ENCODE peak calls at places on chromosome 17, in ten cellular contexts. D is neural crest cell; H is RWPE1; K is stimulated activated naive B cell treated with anti-CD40 and anti-IgM and Interleukin-4, amounts not matched to agents 10 μg/mL and 1 μg/mL and 100 μg/mL, for 72 hours; V is progenitor cell of endocrine pancreas; N is NCI-H1417 treated with DMSO at 0.1 percent for 48 hours; L is mucosa of gallbladder; Z is GM12892; J is GM03348; Q is HEK293T. S is an unnamed sample.

GRCh38 chr17:72569193-72569946 is 448.6 kb downstream of the SOX9 start:
- DNase-seq in D (no peak), H (no peak), N (no peak), V (no peak), J (no peak), Q (no peak), K (no peak), Z (no peak), L (peak; percentile 23), S (no peak)

GRCh38 chr17:42673885-42674754 is 2.7 kb downstream of the PLEKHH3 start:
- DNase-seq in Q (peak; percentile 45), V (no peak), L (no peak), H (peak; percentile 52), J (peak; percentile 86), N (no peak), K (peak; percentile 44), Z (peak; percentile 83), D (no peak), S (no peak)

GRCh38 chr17:66686601-66687000 is 148.3 kb upstream of the CACNG5 start:
- DNase-seq in L (no peak), Q (no peak), V (no peak), K (no peak), Z (no peak), H (no peak), J (no peak), N (no peak), D (no peak), S (no peak)

GRCh38 chr17:43018932-43019331 is 3.3 kb downstream of the VAT1 start:
- DNase-seq in Q (no peak), N (no peak), Z (no peak), H (no peak), V (no peak), D (no peak), K (no peak), J (no peak), L (no peak), S (no peak)

GRCh38 chr17:64424318-64424717 is 24.6 kb upstream of the MILR1 start:
- DNase-seq in J (no peak), Z (no peak), K (no peak), V (no peak), H (no peak), N (no peak), Q (no peak), D (no peak), L (no peak), S (no peak)

GRCh38 chr17:82871056-82871775 is 31.4 kb upstream of the ZNF750 start:
- DNase-seq in V (no peak), J (no peak), N (no peak), K (peak; percentile 90), D (no peak), Z (peak; percentile 87), H (no peak), Q (no peak), L (no peak), S (no peak)

GRCh38 chr17:18186271-18186982 is 2.8 kb downstream of the ALKBH5 start:
- DNase-seq in J (peak; percentile 57), V (no peak), Q (no peak), Z (no peak), L (no peak), K (no peak), H (no peak), D (no peak), N (no peak), S (no peak)

GRCh38 chr17:2905269-2905668 is 109.0 kb downstream of the RAP1GAP2 start:
- DNase-seq in N (no peak), V (no peak), J (no peak), L (no peak), Z (no peak), K (no peak), Q (no peak), D (no peak), H (no peak), S (no peak)

GRCh38 chr17:45432405-45433113 is at the start of gene ARHGAP27:
- DNase-seq in Z (no peak), L (no peak), J (no peak), N (no peak), D (no peak), H (peak; percentile 28), K (no peak), Q (peak; percentile 4), V (no peak), S (no peak)

GRCh38 chr17:48552453-48553189 is 7.7 kb upstream of the HOXB2 start:
- DNase-seq in H (no peak), N (no peak), J (no peak), D (no peak), Q (no peak), Z (no peak), L (no peak), V (no peak), K (no peak), S (no peak)

GRCh38 chr17:57924677-57925076 is 30.5 kb downstream of the CUEDC1 start:
- DNase-seq in D (no peak), V (no peak), L (no peak), Z (no peak), K (no peak), N (no peak), J (no peak), H (no peak), Q (no peak), S (no peak)

GRCh38 chr17:14092808-14093207 is 23.5 kb downstream of the COX10 start:
- DNase-seq in L (no peak), N (no peak), Z (no peak), H (no peak), K (no peak), Q (no peak), D (no peak), V (no peak), J (no peak), S (no peak)

GRCh38 chr17:39757931-39758873 is 20.5 kb downstream of the GRB7 start:
- DNase-seq in L (no peak), N (no peak), Q (no peak), K (peak; percentile 69), V (no peak), H (no peak), J (no peak), D (no peak), Z (no peak), S (peak; percentile 50)

GRCh38 chr17:72297326-72298115 is 176.7 kb downstream of the SOX9 start:
- DNase-seq in K (no peak), Q (no peak), Z (no peak), D (no peak), N (no peak), V (no peak), J (peak; percentile 74), H (peak; percentile 87), L (no peak), S (no peak)

GRCh38 chr17:30332057-30332542 is 1.8 kb downstream of the TMIGD1 start:
- DNase-seq in J (peak; percentile 10), N (no peak), K (no peak), D (no peak), Z (no peak), Q (no peak), V (no peak), H (no peak), L (no peak), S (peak; percentile 44)

GRCh38 chr17:59498421-59499307 is 66.7 kb upstream of the DHX40 start:
- DNase-seq in D (no peak), H (no peak), L (no peak), Z (no peak), N (no peak), J (no peak), Q (no peak), V (no peak), K (no peak), S (no peak)

S was measured in activated T-cell treated with anti-CD3 and anti-CD28 coated beads, Interleukin-2, amount 50 U/mL, for 4 hours.